ENCODE peak calls at places on chromosome 11, in five cellular contexts. One of them, this sample, is unnamed.

GRCh38 chr11:118666331-118666730 is 13.1 kb downstream of the TREH start:
- DNase-seq in GM13977: no peak
- DNase-seq in NCI-H1436: no peak
- DNase-seq in body of pancreas: no peak
- DNase-seq in NCI-H526 treated with DMSO at 0.1 percent for 48 hours: no peak
- DNase-seq in this sample: no peak

GRCh38 chr11:9717719-9718118 is 53.8 kb downstream of the SWAP70 start:
- DNase-seq in body of pancreas: no peak
- DNase-seq in NCI-H526 treated with DMSO at 0.1 percent for 48 hours: no peak
- DNase-seq in NCI-H1436: no peak
- DNase-seq in GM13977: no peak
- DNase-seq in this sample: no peak

GRCh38 chr11:15104166-15104565 is 10.6 kb upstream of the INSC start:
- DNase-seq in GM13977: no peak
- DNase-seq in body of pancreas: no peak
- DNase-seq in NCI-H526 treated with DMSO at 0.1 percent for 48 hours: no peak
- DNase-seq in NCI-H1436: no peak
- DNase-seq in this sample: no peak

GRCh38 chr11:43419460-43419859 is 60.7 kb downstream of the TTC17 start:
- DNase-seq in body of pancreas: peak
- DNase-seq in NCI-H1436: peak
- DNase-seq in NCI-H526 treated with DMSO at 0.1 percent for 48 hours: no peak
- DNase-seq in GM13977: peak
- DNase-seq in this sample: no peak

GRCh38 chr11:64960719-64961118 is 11.2 kb downstream of the MAJIN start:
- DNase-seq in body of pancreas: no peak
- DNase-seq in NCI-H526 treated with DMSO at 0.1 percent for 48 hours: no peak
- DNase-seq in NCI-H1436: no peak
- DNase-seq in GM13977: no peak
- DNase-seq in this sample: no peak

GRCh38 chr11:64122411-64123101 is 43.4 kb downstream of the MACROD1 start:
- DNase-seq in NCI-H1436: peak
- DNase-seq in body of pancreas: no peak
- DNase-seq in NCI-H526 treated with DMSO at 0.1 percent for 48 hours: peak
- DNase-seq in GM13977: no peak
- DNase-seq in this sample: no peak

GRCh38 chr11:105613183-105613582 is 3.3 kb downstream of the GRIA4 start:
- DNase-seq in NCI-H1436: no peak
- DNase-seq in body of pancreas: no peak
- DNase-seq in GM13977: no peak
- DNase-seq in NCI-H526 treated with DMSO at 0.1 percent for 48 hours: no peak
- DNase-seq in this sample: no peak

GRCh38 chr11:65459552-65459951 is 37.0 kb downstream of the NEAT1 start:
- DNase-seq in NCI-H1436: no peak
- DNase-seq in GM13977: peak
- DNase-seq in NCI-H526 treated with DMSO at 0.1 percent for 48 hours: no peak
- DNase-seq in body of pancreas: no peak
- DNase-seq in this sample: no peak

GRCh38 chr11:12329797-12330196 is 47.6 kb upstream of the PARVA start:
- DNase-seq in NCI-H526 treated with DMSO at 0.1 percent for 48 hours: peak
- DNase-seq in NCI-H1436: no peak
- DNase-seq in body of pancreas: no peak
- DNase-seq in GM13977: no peak
- DNase-seq in this sample: peak

GRCh38 chr11:121890377-121890776 is 225.6 kb downstream of the BLID start:
- DNase-seq in NCI-H526 treated with DMSO at 0.1 percent for 48 hours: no peak
- DNase-seq in NCI-H1436: no peak
- DNase-seq in body of pancreas: no peak
- DNase-seq in GM13977: no peak
- DNase-seq in this sample: no peak

GRCh38 chr11:123461164-123461563 is 31.1 kb downstream of the GRAMD1B start:
- DNase-seq in NCI-H526 treated with DMSO at 0.1 percent for 48 hours: no peak
- DNase-seq in body of pancreas: peak
- DNase-seq in GM13977: no peak
- DNase-seq in NCI-H1436: no peak
- DNase-seq in this sample: no peak

GRCh38 chr11:31254411-31254810 is 115.1 kb downstream of the DCDC1 start:
- DNase-seq in body of pancreas: no peak
- DNase-seq in NCI-H1436: no peak
- DNase-seq in GM13977: no peak
- DNase-seq in NCI-H526 treated with DMSO at 0.1 percent for 48 hours: no peak
- DNase-seq in this sample: no peak

GRCh38 chr11:27471588-27472397 is 797 bp downstream of the LGR4 start:
- DNase-seq in GM13977: peak
- DNase-seq in NCI-H526 treated with DMSO at 0.1 percent for 48 hours: peak
- DNase-seq in body of pancreas: peak
- DNase-seq in NCI-H1436: no peak
- DNase-seq in this sample: peak

GRCh38 chr11:69381681-69382130 is 87.8 kb downstream of the MYEOV start:
- DNase-seq in NCI-H526 treated with DMSO at 0.1 percent for 48 hours: no peak
- DNase-seq in NCI-H1436: no peak
- DNase-seq in body of pancreas: no peak
- DNase-seq in GM13977: no peak
- DNase-seq in this sample: no peak

GRCh38 chr11:22461626-22462025 is 123.4 kb downstream of the SLC17A6 start:
- DNase-seq in body of pancreas: no peak
- DNase-seq in NCI-H1436: no peak
- DNase-seq in GM13977: no peak
- DNase-seq in NCI-H526 treated with DMSO at 0.1 percent for 48 hours: no peak
- DNase-seq in this sample: no peak

GRCh38 chr11:35096737-35097136 is 42.2 kb upstream of the CD44 start:
- DNase-seq in GM13977: no peak
- DNase-seq in body of pancreas: no peak
- DNase-seq in NCI-H1436: no peak
- DNase-seq in NCI-H526 treated with DMSO at 0.1 percent for 48 hours: no peak
- DNase-seq in this sample: no peak

GRCh38 chr11:35944503-35945136 is 758 bp downstream of the LDLRAD3 start:
- DNase-seq in body of pancreas: no peak
- DNase-seq in NCI-H526 treated with DMSO at 0.1 percent for 48 hours: no peak
- DNase-seq in NCI-H1436: no peak
- DNase-seq in GM13977: no peak
- DNase-seq in this sample: no peak

GRCh38 chr11:71454470-71455113 is 1.6 kb downstream of the NADSYN1 start:
- DNase-seq in NCI-H526 treated with DMSO at 0.1 percent for 48 hours: peak
- DNase-seq in NCI-H1436: no peak
- DNase-seq in body of pancreas: peak
- DNase-seq in GM13977: no peak
- DNase-seq in this sample: no peak

GRCh38 chr11:111819161-111820058 is 52.0 kb downstream of the ALG9 start:
- DNase-seq in body of pancreas: peak
- DNase-seq in NCI-H1436: no peak
- DNase-seq in NCI-H526 treated with DMSO at 0.1 percent for 48 hours: no peak
- DNase-seq in GM13977: no peak
- DNase-seq in this sample: no peak

This sample was measured in nucleus accumbens.